ENCODE peak calls at places on chromosome 16, in nine cellular contexts. S is A549, J is stomach, E is upper lobe of left lung, L is HepG2, N is sigmoid colon, M is GM12878, U is ovary, W is transverse colon. P is an unnamed sample.

GRCh38 chr16:75116081-75116910 is at the start of gene LDHD:
- DNase-seq in S (peak), J (peak), E (peak), L (peak), N (peak), M (no peak), U (peak), W (peak), P (peak)

GRCh38 chr16:86496929-86497381 is 13.4 kb upstream of the FOXF1 start:
- DNase-seq in S (no peak), J (no peak), E (no peak), L (no peak), N (peak), M (no peak), U (no peak), W (no peak), P (no peak)

GRCh38 chr16:78609542-78610253 is 510.2 kb downstream of the WWOX start:
- DNase-seq in S (no peak), J (no peak), E (no peak), L (peak), N (no peak), M (no peak), U (no peak), W (no peak), P (no peak)

GRCh38 chr16:3266873-3267537 is 10.6 kb upstream of the MEFV start:
- DNase-seq in S (peak), J (no peak), E (no peak), L (peak), N (no peak), M (no peak), U (no peak), W (no peak), P (no peak)

GRCh38 chr16:31189412-31189778 is 9.5 kb downstream of the FUS start:
- DNase-seq in S (no peak), J (no peak), E (no peak), L (no peak), N (no peak), M (no peak), U (no peak), W (no peak), P (no peak)

GRCh38 chr16:64094992-64095579 is 1026.8 kb downstream of the CDH11 start:
- DNase-seq in S (no peak), J (no peak), E (no peak), L (no peak), N (no peak), M (no peak), U (no peak), W (no peak), P (no peak)

GRCh38 chr16:59179446-59180082 is 445.4 kb upstream of the GOT2 start:
- DNase-seq in S (peak), J (no peak), E (no peak), L (peak), N (no peak), M (no peak), U (no peak), W (no peak), P (no peak)

GRCh38 chr16:1183235-1183907 is 30.5 kb downstream of the CACNA1H start:
- DNase-seq in S (peak), J (no peak), E (no peak), L (no peak), N (peak), M (no peak), U (peak), W (peak), P (no peak)

GRCh38 chr16:68003031-68003430 is 3.7 kb upstream of the DPEP2 start:
- DNase-seq in S (no peak), J (no peak), E (no peak), L (no peak), N (no peak), M (no peak), U (no peak), W (no peak), P (no peak)

GRCh38 chr16:84665843-84666242 is 17.5 kb downstream of the KLHL36 start:
- DNase-seq in S (no peak), J (no peak), E (no peak), L (no peak), N (no peak), M (no peak), U (no peak), W (no peak), P (no peak)

GRCh38 chr16:30351586-30352419 is 3.3 kb downstream of the CD2BP2 start:
- DNase-seq in S (peak), J (peak), E (peak), L (no peak), N (peak), M (no peak), U (peak), W (peak), P (peak)

GRCh38 chr16:247027-247426 is 12.4 kb downstream of the FAM234A start:
- DNase-seq in S (no peak), J (no peak), E (no peak), L (no peak), N (no peak), M (no peak), U (no peak), W (no peak), P (no peak)

GRCh38 chr16:56289862-56290261 is 98.6 kb downstream of the GNAO1 start:
- DNase-seq in S (no peak), J (no peak), E (no peak), L (no peak), N (no peak), M (no peak), U (no peak), W (no peak), P (no peak)

GRCh38 chr16:1223355-1224214 is 1.5 kb downstream of the TPSG1 start:
- DNase-seq in S (no peak), J (no peak), E (no peak), L (no peak), N (no peak), M (no peak), U (no peak), W (no peak), P (no peak)

GRCh38 chr16:10501016-10501607 is 79.3 kb downstream of the EMP2 start:
- DNase-seq in S (no peak), J (no peak), E (no peak), L (peak), N (no peak), M (no peak), U (no peak), W (no peak), P (no peak)

GRCh38 chr16:85923153-85924021 is 24.4 kb downstream of the IRF8 start:
- DNase-seq in S (peak), J (no peak), E (no peak), L (no peak), N (no peak), M (no peak), U (no peak), W (no peak), P (no peak)

GRCh38 chr16:78271981-78272380 is 172.5 kb downstream of the WWOX start:
- DNase-seq in S (no peak), J (no peak), E (no peak), L (no peak), N (no peak), M (no peak), U (no peak), W (no peak), P (no peak)

GRCh38 chr16:2154533-2155090 is 970 bp upstream of the TRAF7 start:
- DNase-seq in S (no peak), J (no peak), E (no peak), L (no peak), N (no peak), M (no peak), U (no peak), W (no peak), P (no peak)

GRCh38 chr16:16150117-16150877 is 73.0 kb downstream of the ABCC6 start:
- DNase-seq in S (no peak), J (no peak), E (no peak), L (no peak), N (peak), M (no peak), U (peak), W (peak), P (no peak)

GRCh38 chr16:82628741-82629140 is 2.0 kb downstream of the CDH13 start:
- DNase-seq in S (no peak), J (no peak), E (no peak), L (no peak), N (peak), M (no peak), U (no peak), W (no peak), P (no peak)

GRCh38 chr16:379183-379960 is 2.4 kb downstream of the PGAP6 start:
- DNase-seq in S (no peak), J (peak), E (peak), L (no peak), N (no peak), M (no peak), U (no peak), W (peak), P (no peak)

GRCh38 chr16:1828645-1829410 is 1.8 kb downstream of the FAHD1 start:
- DNase-seq in S (no peak), J (no peak), E (no peak), L (peak), N (no peak), M (no peak), U (no peak), W (no peak), P (no peak)

GRCh38 chr16:27449434-27450188 is 47.6 kb downstream of the IL21R start:
- DNase-seq in S (no peak), J (peak), E (peak), L (no peak), N (no peak), M (no peak), U (no peak), W (peak), P (no peak)

GRCh38 chr16:50613281-50613991 is 65.2 kb downstream of the NKD1 start:
- DNase-seq in S (no peak), J (no peak), E (no peak), L (no peak), N (peak), M (no peak), U (peak), W (no peak), P (no peak)

GRCh38 chr16:3349175-3349574 is 6.5 kb upstream of the OR2C1 start:
- DNase-seq in S (no peak), J (no peak), E (no peak), L (no peak), N (no peak), M (no peak), U (no peak), W (no peak), P (no peak)

GRCh38 chr16:75471723-75472634 is 7.5 kb upstream of the TMEM170A start:
- DNase-seq in S (peak), J (peak), E (peak), L (peak), N (peak), M (no peak), U (peak), W (peak), P (peak)

GRCh38 chr16:27642753-27643152 is 92.8 kb downstream of the KATNIP start:
- DNase-seq in S (peak), J (no peak), E (no peak), L (peak), N (no peak), M (no peak), U (no peak), W (no peak), P (no peak)

GRCh38 chr16:49828545-49829267 is 27.2 kb downstream of the ZNF423 start:
- DNase-seq in S (no peak), J (no peak), E (no peak), L (no peak), N (no peak), M (no peak), U (no peak), W (no peak), P (no peak)

GRCh38 chr16:69463876-69464275 is 39.5 kb downstream of the CYB5B start:
- DNase-seq in S (no peak), J (no peak), E (no peak), L (no peak), N (no peak), M (no peak), U (no peak), W (no peak), P (no peak)

GRCh38 chr16:56345406-56346050 is 79.8 kb downstream of the AMFR start:
- DNase-seq in S (no peak), J (no peak), E (no peak), L (no peak), N (no peak), M (no peak), U (no peak), W (no peak), P (no peak)

GRCh38 chr16:66918803-66919568 is at the start of gene CDH16:
- DNase-seq in S (no peak), J (no peak), E (no peak), L (no peak), N (no peak), M (no peak), U (no peak), W (no peak), P (no peak)

GRCh38 chr16:2535644-2536021 is 2.2 kb upstream of the PDPK1 start:
- DNase-seq in S (peak), J (no peak), E (no peak), L (no peak), N (peak), M (no peak), U (peak), W (no peak), P (no peak)

GRCh38 chr16:49127103-49127502 is 154.5 kb downstream of the CBLN1 start:
- DNase-seq in S (no peak), J (no peak), E (no peak), L (no peak), N (no peak), M (no peak), U (no peak), W (no peak), P (no peak)

GRCh38 chr16:1989826-1990335 is at the start of gene SYNGR3:
- DNase-seq in S (no peak), J (no peak), E (no peak), L (no peak), N (no peak), M (no peak), U (no peak), W (no peak), P (no peak)

GRCh38 chr16:9645911-9646310 is 536.3 kb downstream of the GRIN2A start:
- DNase-seq in S (no peak), J (no peak), E (no peak), L (no peak), N (no peak), M (no peak), U (no peak), W (no peak), P (no peak)

GRCh38 chr16:81956213-81956948 is 54.9 kb downstream of the SDR42E1 start:
- DNase-seq in S (no peak), J (no peak), E (peak), L (no peak), N (no peak), M (no peak), U (no peak), W (no peak), P (no peak)

GRCh38 chr16:11674818-11675560 is 6.7 kb downstream of the SNN start:
- DNase-seq in S (no peak), J (no peak), E (peak), L (no peak), N (no peak), M (no peak), U (peak), W (no peak), P (no peak)
- TF ChIP-seq EP300 in S (no peak), J (no peak), E (no peak), L (no peak), N (no peak), M (no peak), U (no peak), W (no peak), P (no peak)

DNA sequence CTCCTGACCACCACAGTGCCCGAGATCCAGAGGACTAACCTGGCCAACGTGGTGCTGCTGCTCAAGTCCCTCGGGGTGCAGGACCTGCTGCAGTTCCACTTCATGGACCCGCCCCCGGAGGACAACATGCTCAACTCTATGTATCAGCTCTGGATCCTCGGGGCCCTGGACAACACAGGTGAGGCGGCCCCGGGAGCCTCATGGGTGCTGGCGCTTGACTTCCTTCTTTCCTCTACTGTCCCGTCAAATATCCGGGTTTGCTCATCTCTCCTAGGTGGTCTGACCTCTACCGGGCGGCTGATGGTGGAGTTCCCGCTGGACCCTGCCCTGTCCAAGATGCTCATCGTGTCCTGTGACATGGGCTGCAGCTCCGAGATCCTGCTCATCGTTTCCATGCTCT is 13.7 kb downstream of the DHX38 start:
- DNase-seq in S (no peak), J (no peak), E (no peak), L (no peak), N (no peak), M (no peak), U (no peak), W (no peak), P (no peak)
- TF ChIP-seq EP300 in S (no peak), J (no peak), E (no peak), L (no peak), N (no peak), M (no peak), U (no peak), W (no peak), P (no peak)

GRCh38 chr16:57621521-57622268 is 6.7 kb upstream of the ADGRG1 start:
- DNase-seq in S (no peak), J (no peak), E (peak), L (no peak), N (peak), M (no peak), U (peak), W (no peak), P (no peak)

GRCh38 chr16:57620316-57621231 is 7.9 kb upstream of the ADGRG1 start:
- DNase-seq in S (no peak), J (peak), E (peak), L (no peak), N (peak), M (no peak), U (peak), W (peak), P (no peak)

GRCh38 chr16:57624044-57624688 is 4.3 kb upstream of the ADGRG1 start:
- DNase-seq in S (peak), J (no peak), E (no peak), L (peak), N (no peak), M (no peak), U (no peak), W (no peak), P (no peak)

GRCh38 chr16:57623251-57624043 is 5.0 kb upstream of the ADGRG1 start:
- DNase-seq in S (peak), J (peak), E (peak), L (peak), N (peak), M (no peak), U (no peak), W (peak), P (peak)

GRCh38 chr16:57622361-57623250 is 5.8 kb upstream of the ADGRG1 start:
- DNase-seq in S (peak), J (no peak), E (no peak), L (peak), N (no peak), M (no peak), U (no peak), W (no peak), P (no peak)
- TF ChIP-seq EP300 in S (peak), J (no peak), E (no peak), L (no peak), N (no peak), M (no peak), U (no peak), W (no peak), P (peak)

GRCh38 chr16:89690392-89690901 is 4.0 kb downstream of the CDK10 start:
- DNase-seq in S (no peak), J (no peak), E (no peak), L (no peak), N (no peak), M (no peak), U (no peak), W (no peak), P (no peak)
- TF ChIP-seq EP300 in S (no peak), J (no peak), E (no peak), L (no peak), N (no peak), M (no peak), U (no peak), W (no peak), P (no peak)

P was measured in tibial nerve.